ENCODE peak calls at places on chromosome 7, in seven cellular contexts. One of them, this sample, is unnamed.

GRCh38 chr7:102236592-102237287 is 49.9 kb upstream of the SH2B2 start:
- DNase-seq in stomach: peak
- DNase-seq in hepatocyte: peak
- DNase-seq in PC-9: peak
- DNase-seq in lower lobe of right lung: no peak
- DNase-seq in brain microvascular endothelial cell: peak
- DNase-seq in left ventricle myocardium inferior: peak
- DNase-seq in this sample: no peak

GRCh38 chr7:108002726-108003590 is at the start of gene LAMB1:
- DNase-seq in left ventricle myocardium inferior: peak
- DNase-seq in hepatocyte: peak
- DNase-seq in PC-9: peak
- DNase-seq in lower lobe of right lung: peak
- DNase-seq in brain microvascular endothelial cell: peak
- DNase-seq in stomach: peak
- DNase-seq in this sample: peak

GRCh38 chr7:2638224-2638991 is 6.6 kb downstream of the TTYH3 start:
- DNase-seq in brain microvascular endothelial cell: peak
- DNase-seq in left ventricle myocardium inferior: peak
- DNase-seq in lower lobe of right lung: no peak
- DNase-seq in stomach: no peak
- DNase-seq in PC-9: no peak
- DNase-seq in hepatocyte: no peak
- DNase-seq in this sample: no peak

GRCh38 chr7:1706381-1706720 is 36.3 kb downstream of the ELFN1 start:
- DNase-seq in brain microvascular endothelial cell: no peak
- DNase-seq in left ventricle myocardium inferior: no peak
- DNase-seq in hepatocyte: no peak
- DNase-seq in PC-9: no peak
- DNase-seq in stomach: peak
- DNase-seq in lower lobe of right lung: no peak
- DNase-seq in this sample: peak

GRCh38 chr7:42677751-42678231 is 234.1 kb downstream of the C7orf25 start:
- DNase-seq in lower lobe of right lung: no peak
- DNase-seq in left ventricle myocardium inferior: no peak
- DNase-seq in hepatocyte: peak
- DNase-seq in stomach: no peak
- DNase-seq in PC-9: no peak
- DNase-seq in brain microvascular endothelial cell: peak
- DNase-seq in this sample: no peak

GRCh38 chr7:20784311-20785210 is 2.1 kb downstream of the SP8 start:
- DNase-seq in lower lobe of right lung: no peak
- DNase-seq in PC-9: no peak
- DNase-seq in stomach: no peak
- DNase-seq in brain microvascular endothelial cell: no peak
- DNase-seq in left ventricle myocardium inferior: no peak
- DNase-seq in hepatocyte: peak
- DNase-seq in this sample: peak

GRCh38 chr7:1404881-1405548 is 54.3 kb downstream of the MICALL2 start:
- DNase-seq in left ventricle myocardium inferior: no peak
- DNase-seq in lower lobe of right lung: no peak
- DNase-seq in brain microvascular endothelial cell: no peak
- DNase-seq in PC-9: no peak
- DNase-seq in stomach: no peak
- DNase-seq in hepatocyte: no peak
- DNase-seq in this sample: no peak

GRCh38 chr7:131067220-131067619 is 260.5 kb upstream of the MKLN1 start:
- DNase-seq in left ventricle myocardium inferior: no peak
- DNase-seq in hepatocyte: no peak
- DNase-seq in stomach: no peak
- DNase-seq in lower lobe of right lung: no peak
- DNase-seq in PC-9: no peak
- DNase-seq in brain microvascular endothelial cell: no peak
- DNase-seq in this sample: no peak

GRCh38 chr7:131653418-131654248 is 97.2 kb upstream of the PODXL start:
- DNase-seq in brain microvascular endothelial cell: peak
- DNase-seq in PC-9: peak
- DNase-seq in hepatocyte: peak
- DNase-seq in lower lobe of right lung: no peak
- DNase-seq in left ventricle myocardium inferior: no peak
- DNase-seq in stomach: no peak
- DNase-seq in this sample: no peak

GRCh38 chr7:26022578-26022977 is 129.4 kb upstream of the NFE2L3 start:
- DNase-seq in stomach: no peak
- DNase-seq in hepatocyte: no peak
- DNase-seq in lower lobe of right lung: no peak
- DNase-seq in brain microvascular endothelial cell: no peak
- DNase-seq in PC-9: no peak
- DNase-seq in left ventricle myocardium inferior: no peak
- DNase-seq in this sample: no peak

GRCh38 chr7:44064791-44065430 is 456 bp downstream of the PGAM2 start:
- DNase-seq in stomach: no peak
- DNase-seq in hepatocyte: no peak
- DNase-seq in PC-9: no peak
- DNase-seq in left ventricle myocardium inferior: no peak
- DNase-seq in brain microvascular endothelial cell: no peak
- DNase-seq in lower lobe of right lung: peak
- DNase-seq in this sample: no peak

GRCh38 chr7:112080974-112081373 is 125.2 kb downstream of the DOCK4 start:
- DNase-seq in stomach: no peak
- DNase-seq in lower lobe of right lung: no peak
- DNase-seq in PC-9: no peak
- DNase-seq in left ventricle myocardium inferior: no peak
- DNase-seq in brain microvascular endothelial cell: peak
- DNase-seq in hepatocyte: no peak
- DNase-seq in this sample: no peak

GRCh38 chr7:151439855-151440798 is at the start of gene CRYGN:
- DNase-seq in PC-9: peak
- DNase-seq in hepatocyte: peak
- DNase-seq in stomach: no peak
- DNase-seq in left ventricle myocardium inferior: no peak
- DNase-seq in brain microvascular endothelial cell: no peak
- DNase-seq in lower lobe of right lung: no peak
- DNase-seq in this sample: no peak

GRCh38 chr7:75737856-75738603 is 711 bp downstream of the HIP1 start:
- DNase-seq in hepatocyte: peak
- DNase-seq in lower lobe of right lung: no peak
- DNase-seq in brain microvascular endothelial cell: no peak
- DNase-seq in PC-9: no peak
- DNase-seq in stomach: no peak
- DNase-seq in left ventricle myocardium inferior: no peak
- DNase-seq in this sample: no peak

GRCh38 chr7:129550673-129551360 is 48.5 kb downstream of the SMKR1 start:
- DNase-seq in hepatocyte: peak
- DNase-seq in left ventricle myocardium inferior: no peak
- DNase-seq in brain microvascular endothelial cell: no peak
- DNase-seq in lower lobe of right lung: no peak
- DNase-seq in stomach: no peak
- DNase-seq in PC-9: no peak
- DNase-seq in this sample: no peak

GRCh38 chr7:95772771-95773581 is 622 bp downstream of the DYNC1I1 start:
- DNase-seq in stomach: no peak
- DNase-seq in hepatocyte: peak
- DNase-seq in PC-9: no peak
- DNase-seq in brain microvascular endothelial cell: no peak
- DNase-seq in left ventricle myocardium inferior: peak
- DNase-seq in lower lobe of right lung: peak
- DNase-seq in this sample: no peak

GRCh38 chr7:95776561-95777185 is 4.3 kb downstream of the DYNC1I1 start:
- DNase-seq in stomach: no peak
- DNase-seq in hepatocyte: no peak
- DNase-seq in left ventricle myocardium inferior: no peak
- DNase-seq in brain microvascular endothelial cell: no peak
- DNase-seq in PC-9: no peak
- DNase-seq in lower lobe of right lung: no peak
- DNase-seq in this sample: no peak

GRCh38 chr7:95777266-95777665 is 4.9 kb downstream of the DYNC1I1 start:
- DNase-seq in lower lobe of right lung: no peak
- DNase-seq in brain microvascular endothelial cell: no peak
- DNase-seq in stomach: no peak
- DNase-seq in hepatocyte: no peak
- DNase-seq in left ventricle myocardium inferior: no peak
- DNase-seq in PC-9: no peak
- DNase-seq in this sample: no peak

GRCh38 chr7:95766657-95767056 is 5.7 kb upstream of the DYNC1I1 start:
- DNase-seq in brain microvascular endothelial cell: no peak
- DNase-seq in stomach: no peak
- DNase-seq in PC-9: no peak
- DNase-seq in left ventricle myocardium inferior: no peak
- DNase-seq in hepatocyte: no peak
- DNase-seq in lower lobe of right lung: no peak
- DNase-seq in this sample: no peak

DNA sequence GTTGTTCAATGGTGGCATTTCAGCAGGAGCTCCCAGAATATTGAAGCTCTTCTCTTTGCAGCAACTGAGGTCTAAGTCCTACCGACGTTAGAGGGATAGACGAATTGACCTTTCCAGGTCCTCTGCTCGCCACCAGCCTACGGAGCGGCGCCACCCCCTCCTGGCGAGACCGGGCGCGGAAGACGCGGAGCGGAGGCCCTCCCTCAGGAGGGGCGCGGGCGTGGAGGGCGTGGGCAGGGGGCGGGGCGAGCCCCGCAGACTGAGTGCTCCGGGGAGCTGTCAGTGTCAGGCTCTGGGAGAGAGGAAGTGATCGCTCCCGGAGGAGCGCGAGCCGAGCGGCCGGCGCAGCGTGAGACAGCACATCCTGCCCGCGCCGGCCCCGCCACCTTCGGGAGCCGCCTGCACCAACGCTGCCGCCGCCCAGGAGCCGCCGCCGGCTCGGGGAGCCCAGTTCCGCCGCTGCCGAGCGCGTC is at the start of gene DYNC1I1:
- DNase-seq in hepatocyte: peak
- DNase-seq in stomach: peak
- DNase-seq in PC-9: peak
- DNase-seq in lower lobe of right lung: peak
- DNase-seq in brain microvascular endothelial cell: peak
- DNase-seq in left ventricle myocardium inferior: peak
- DNase-seq in this sample: peak
- TF ChIP-seq CTCF in hepatocyte: peak
- TF ChIP-seq CTCF in stomach: no peak
- TF ChIP-seq CTCF in PC-9: no peak
- TF ChIP-seq CTCF in lower lobe of right lung: no peak
- TF ChIP-seq CTCF in brain microvascular endothelial cell: no peak
- TF ChIP-seq CTCF in left ventricle myocardium inferior: peak
- TF ChIP-seq CTCF in this sample: no peak

GRCh38 chr7:36781011-36781738 is 56.9 kb upstream of the AOAH start:
- DNase-seq in brain microvascular endothelial cell: no peak
- DNase-seq in PC-9: no peak
- DNase-seq in left ventricle myocardium inferior: no peak
- DNase-seq in lower lobe of right lung: no peak
- DNase-seq in hepatocyte: no peak
- DNase-seq in stomach: no peak
- DNase-seq in this sample: no peak

GRCh38 chr7:36788814-36789470 is 64.6 kb upstream of the AOAH start:
- DNase-seq in brain microvascular endothelial cell: no peak
- DNase-seq in PC-9: no peak
- DNase-seq in lower lobe of right lung: no peak
- DNase-seq in stomach: no peak
- DNase-seq in hepatocyte: no peak
- DNase-seq in left ventricle myocardium inferior: no peak
- DNase-seq in this sample: no peak

GRCh38 chr7:36787933-36788378 is 63.7 kb upstream of the AOAH start:
- DNase-seq in left ventricle myocardium inferior: no peak
- DNase-seq in stomach: no peak
- DNase-seq in hepatocyte: no peak
- DNase-seq in PC-9: no peak
- DNase-seq in lower lobe of right lung: no peak
- DNase-seq in brain microvascular endothelial cell: no peak
- DNase-seq in this sample: no peak

GRCh38 chr7:36790280-36790679 is 66.0 kb upstream of the AOAH start:
- DNase-seq in brain microvascular endothelial cell: no peak
- DNase-seq in stomach: no peak
- DNase-seq in PC-9: no peak
- DNase-seq in lower lobe of right lung: no peak
- DNase-seq in hepatocyte: no peak
- DNase-seq in left ventricle myocardium inferior: no peak
- DNase-seq in this sample: no peak

GRCh38 chr7:36784991-36785940 is 61.0 kb upstream of the AOAH start:
- DNase-seq in hepatocyte: no peak
- DNase-seq in stomach: peak
- DNase-seq in brain microvascular endothelial cell: no peak
- DNase-seq in left ventricle myocardium inferior: peak
- DNase-seq in lower lobe of right lung: peak
- DNase-seq in PC-9: no peak
- DNase-seq in this sample: no peak
- TF ChIP-seq CTCF in hepatocyte: no peak
- TF ChIP-seq CTCF in stomach: no peak
- TF ChIP-seq CTCF in brain microvascular endothelial cell: no peak
- TF ChIP-seq CTCF in left ventricle myocardium inferior: peak
- TF ChIP-seq CTCF in lower lobe of right lung: no peak
- TF ChIP-seq CTCF in PC-9: no peak
- TF ChIP-seq CTCF in this sample: no peak

DNA sequence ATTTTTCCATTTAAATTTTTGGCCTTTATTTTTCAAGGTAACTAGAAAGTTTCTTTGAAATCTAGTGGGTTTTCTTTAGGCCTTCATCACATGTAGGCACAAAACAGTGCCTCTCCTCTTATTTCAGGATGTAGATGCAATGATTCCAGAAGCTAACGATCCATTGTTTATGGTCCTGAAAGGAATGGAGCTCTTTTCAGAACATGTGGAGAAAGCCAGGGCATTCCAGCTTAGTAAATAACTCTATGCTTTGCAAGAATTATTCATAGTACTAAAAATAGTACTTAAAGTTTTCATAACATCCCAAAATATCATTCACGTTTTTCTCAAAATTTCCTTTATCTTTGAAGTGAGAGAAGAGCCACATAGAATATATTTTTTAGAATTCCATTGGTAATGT is 91.3 kb downstream of the DYNC1I1 start:
- DNase-seq in lower lobe of right lung: no peak
- DNase-seq in hepatocyte: no peak
- DNase-seq in stomach: no peak
- DNase-seq in left ventricle myocardium inferior: no peak
- DNase-seq in PC-9: no peak
- DNase-seq in brain microvascular endothelial cell: no peak
- DNase-seq in this sample: no peak
- TF ChIP-seq CTCF in lower lobe of right lung: no peak
- TF ChIP-seq CTCF in hepatocyte: no peak
- TF ChIP-seq CTCF in stomach: no peak
- TF ChIP-seq CTCF in left ventricle myocardium inferior: no peak
- TF ChIP-seq CTCF in PC-9: no peak
- TF ChIP-seq CTCF in brain microvascular endothelial cell: no peak
- TF ChIP-seq CTCF in this sample: no peak

DNA sequence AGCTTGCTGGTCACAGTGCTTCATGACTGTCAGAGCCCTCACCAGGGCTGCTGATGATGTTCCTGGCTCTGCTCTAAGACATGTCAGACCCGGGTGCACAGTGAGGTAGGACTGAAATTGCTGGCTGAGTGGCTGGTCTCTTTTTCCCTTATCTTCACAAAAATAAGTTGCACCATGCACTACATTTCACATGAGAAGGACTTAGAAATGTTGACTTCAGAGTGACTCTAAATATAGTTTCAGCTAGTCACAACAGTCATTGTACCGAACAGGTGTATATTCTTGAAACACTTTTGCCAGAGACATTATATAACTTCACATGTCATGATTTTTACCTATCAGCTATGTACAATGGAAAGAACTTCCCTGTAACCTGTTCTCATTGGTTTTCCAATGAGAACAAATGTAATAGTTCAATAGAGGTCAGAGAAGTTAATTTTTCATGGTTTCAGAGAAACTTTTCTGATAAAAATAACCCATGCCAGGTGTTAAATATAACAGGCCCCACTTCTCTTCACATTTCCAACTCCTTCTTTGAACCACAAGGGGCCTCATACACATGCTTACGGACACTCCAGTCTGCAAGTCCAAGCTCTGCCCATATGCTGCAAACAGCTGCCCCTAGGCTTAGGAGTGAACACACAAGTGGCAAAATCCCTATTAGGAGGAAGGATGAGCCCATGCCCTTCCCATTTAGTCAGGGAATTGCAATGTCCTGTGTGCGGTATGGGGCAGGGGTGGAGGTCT is 115.6 kb downstream of the CDK6 start:
- DNase-seq in brain microvascular endothelial cell: no peak
- DNase-seq in lower lobe of right lung: no peak
- DNase-seq in left ventricle myocardium inferior: no peak
- DNase-seq in stomach: no peak
- DNase-seq in PC-9: no peak
- DNase-seq in hepatocyte: no peak
- DNase-seq in this sample: no peak
- TF ChIP-seq CTCF in brain microvascular endothelial cell: no peak
- TF ChIP-seq CTCF in lower lobe of right lung: no peak
- TF ChIP-seq CTCF in left ventricle myocardium inferior: no peak
- TF ChIP-seq CTCF in stomach: no peak
- TF ChIP-seq CTCF in PC-9: no peak
- TF ChIP-seq CTCF in hepatocyte: no peak
- TF ChIP-seq CTCF in this sample: no peak

This sample was measured in type B pancreatic cell.